ENCODE peak calls at places on chromosomes 6 and 20, in four cellular contexts. B is A549, T is K562, K is GM12878. D is an unnamed sample.

GRCh38 chr6:42352856-42353564 is 98.7 kb downstream of the TRERF1 start:
- DNase-seq in B (no peak), T (no peak), K (no peak), D (no peak)

GRCh38 chr20:59598625-59599310 is 5.6 kb upstream of the PHACTR3 start:
- DNase-seq in B (peak), K (peak), T (peak), D (peak)

GRCh38 chr6:151551223-151551857 is 57.5 kb downstream of the CCDC170 start:
- DNase-seq in B (no peak), K (no peak), T (no peak), D (no peak)

GRCh38 chr6:80636689-80637088 is 530.2 kb downstream of the BCKDHB start:
- DNase-seq in B (no peak), T (no peak), K (no peak), D (no peak)

GRCh38 chr6:74713941-74714340 is 491.9 kb downstream of the COL12A1 start:
- DNase-seq in T (no peak), B (no peak), K (no peak), D (no peak)

GRCh38 chr20:63013207-63013606 is 6.4 kb upstream of the BHLHE23 start:
- DNase-seq in T (no peak), K (no peak), B (no peak), D (no peak)

GRCh38 chr6:108805611-108806181 is 42.5 kb upstream of the ARMC2 start:
- DNase-seq in T (no peak), B (no peak), K (peak), D (no peak)

GRCh38 chr6:144285548-144285797 is 338 bp downstream of the UTRN start:
- DNase-seq in K (no peak), T (no peak), B (peak), D (no peak)

GRCh38 chr6:15433517-15433874 is 187.6 kb downstream of the JARID2 start:
- DNase-seq in K (no peak), T (no peak), B (no peak), D (no peak)

GRCh38 chr6:170443151-170443662 is 109.9 kb downstream of the PSMB1 start:
- DNase-seq in T (no peak), K (no peak), B (no peak), D (no peak)
- TF ChIP-seq POLR2AphosphoS2 in T (no peak), K (no peak), B (no peak), D (no peak)

DNA sequence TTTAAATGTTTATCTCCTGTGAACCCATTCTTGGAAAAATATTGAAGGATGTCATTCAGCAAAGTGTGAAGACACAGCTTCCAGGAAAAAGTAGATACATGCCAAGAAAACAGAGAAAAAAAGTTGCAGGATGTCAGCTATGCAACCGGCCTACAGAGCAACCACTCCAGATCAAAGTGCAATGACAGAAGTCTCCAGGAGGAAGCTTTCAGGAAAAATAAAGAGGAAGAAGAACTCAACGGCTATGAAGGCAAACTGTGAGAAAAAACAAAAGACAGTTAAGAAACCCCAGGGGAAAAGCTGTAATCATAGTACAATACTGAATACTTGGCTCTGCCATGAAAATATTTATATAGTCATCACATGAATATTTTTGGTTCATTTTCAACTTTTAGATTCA is 30.6 kb downstream of the REPS1 start:
- DNase-seq in B (no peak), K (no peak), T (no peak), D (no peak)
- TF ChIP-seq POLR2AphosphoS2 in B (no peak), K (no peak), T (no peak), D (no peak)

GRCh38 chr20:23212011-23212410 is 125.9 kb upstream of the CD93 start:
- DNase-seq in T (no peak), B (no peak), K (no peak), D (no peak)
- TF ChIP-seq POLR2AphosphoS2 in T (no peak), B (no peak), K (no peak), D (no peak)

DNA sequence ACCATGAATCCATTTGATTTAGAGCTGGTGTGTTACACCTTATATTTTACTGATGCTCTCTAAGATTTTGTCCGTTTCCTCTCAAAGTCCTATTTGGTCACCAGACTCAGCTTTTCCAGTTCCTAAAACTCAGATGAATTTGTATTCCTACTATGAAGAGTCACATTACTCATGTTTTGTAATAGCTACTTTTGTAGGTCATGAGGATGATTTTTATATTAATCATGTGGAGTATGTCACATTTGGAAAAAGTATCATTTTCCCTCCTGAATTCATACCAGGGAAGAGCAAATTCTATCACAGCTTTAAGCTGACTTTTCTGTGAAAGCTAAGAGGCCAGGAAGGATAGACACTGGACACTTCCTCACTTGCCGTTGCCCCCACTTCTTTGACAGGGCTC is 140.6 kb upstream of the SCGN start:
- DNase-seq in B (no peak), K (no peak), T (no peak), D (no peak)
- TF ChIP-seq POLR2AphosphoS2 in B (no peak), K (no peak), T (no peak), D (no peak)

GRCh38 chr6:165769401-165769800 is 106.4 kb upstream of the PDE10A start:
- DNase-seq in B (no peak), K (no peak), T (no peak), D (no peak)
- TF ChIP-seq POLR2AphosphoS2 in B (no peak), K (no peak), T (no peak), D (no peak)

GRCh38 chr6:106097368-106098231 is 11.5 kb downstream of the PRDM1 start:
- DNase-seq in B (no peak), K (peak), T (no peak), D (no peak)
- TF ChIP-seq POLR2AphosphoS2 in B (no peak), K (no peak), T (no peak), D (no peak)

DNA sequence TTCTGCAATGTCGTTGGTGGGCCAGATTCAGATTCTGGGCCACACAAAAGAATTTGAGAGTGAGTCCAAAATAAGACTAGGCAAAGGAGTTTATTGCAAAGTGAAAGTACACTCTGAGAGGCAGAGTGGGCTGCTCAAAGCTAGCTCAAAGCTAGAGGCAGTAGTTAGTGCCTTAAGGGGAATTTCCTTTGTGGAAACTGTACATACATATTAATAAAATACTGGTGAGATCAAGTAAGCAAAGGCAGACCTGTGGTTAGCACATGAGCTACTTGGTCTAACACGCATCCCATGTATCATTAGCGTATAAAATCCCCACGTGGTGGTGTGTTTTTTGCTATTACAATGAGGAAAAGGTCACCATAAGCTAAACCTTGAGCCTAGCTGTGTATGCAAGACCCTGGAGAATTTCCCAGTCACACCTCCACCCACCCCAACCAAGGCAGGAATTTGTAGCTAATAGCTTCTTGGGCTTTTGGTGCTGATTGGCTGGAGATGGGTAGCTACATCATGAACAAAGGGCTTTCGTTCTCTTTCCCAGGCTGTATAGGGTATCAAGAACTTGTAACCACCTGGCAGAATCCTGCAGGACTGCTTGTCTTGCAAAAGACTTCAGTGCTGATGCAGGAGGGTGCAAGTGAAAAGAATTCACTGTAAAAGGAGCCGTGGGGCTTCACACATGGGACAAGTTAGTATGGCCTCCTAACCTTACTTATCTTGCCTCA is 14.7 kb upstream of the TRIM26 start:
- DNase-seq in K (peak), B (no peak), T (no peak), D (no peak)
- TF ChIP-seq POLR2AphosphoS2 in K (no peak), B (no peak), T (no peak), D (no peak)